ENCODE peak calls at places on chromosomes 7 and 10, in five cellular contexts. One of them, this sample, is unnamed.
A peak's percentile ranks its signal among the peaks of the same experiment; 100 is the strongest.

GRCh38 chr7:33233659-33234058 is 104.3 kb downstream of the BBS9 start:
- DNase-seq in lower lobe of right lung: no peak
- DNase-seq in Karpas-422: no peak
- DNase-seq in body of pancreas: no peak
- DNase-seq in breast epithelium: no peak
- DNase-seq in this sample: no peak

GRCh38 chr10:116691544-116692126 is 50.7 kb downstream of the HSPA12A start:
- DNase-seq in lower lobe of right lung: no peak
- DNase-seq in Karpas-422: no peak
- DNase-seq in body of pancreas: peak; percentile 21
- DNase-seq in breast epithelium: no peak
- DNase-seq in this sample: peak; percentile 50

GRCh38 chr7:66921918-66922486 is 977 bp downstream of the TMEM248 start:
- DNase-seq in lower lobe of right lung: no peak
- DNase-seq in Karpas-422: peak; percentile 77
- DNase-seq in body of pancreas: peak; percentile 6
- DNase-seq in breast epithelium: no peak
- DNase-seq in this sample: no peak

GRCh38 chr7:125878235-125878928 is 948.8 kb upstream of the POT1 start:
- DNase-seq in lower lobe of right lung: no peak
- DNase-seq in Karpas-422: no peak
- DNase-seq in body of pancreas: no peak
- DNase-seq in breast epithelium: no peak
- DNase-seq in this sample: no peak

GRCh38 chr10:80460399-80461207 is 6.5 kb downstream of the TSPAN14 start:
- DNase-seq in lower lobe of right lung: peak; percentile 82
- DNase-seq in Karpas-422: no peak
- DNase-seq in body of pancreas: peak; percentile 96
- DNase-seq in breast epithelium: peak; percentile 96
- DNase-seq in this sample: peak; percentile 51

GRCh38 chr10:131810036-131810804 is 90.6 kb upstream of the PPP2R2D start:
- DNase-seq in lower lobe of right lung: peak; percentile 32
- DNase-seq in Karpas-422: no peak
- DNase-seq in body of pancreas: no peak
- DNase-seq in breast epithelium: no peak
- DNase-seq in this sample: no peak

GRCh38 chr7:133344275-133344674 is 91.4 kb downstream of the EXOC4 start:
- DNase-seq in lower lobe of right lung: no peak
- DNase-seq in Karpas-422: peak; percentile 60
- DNase-seq in body of pancreas: no peak
- DNase-seq in breast epithelium: no peak
- DNase-seq in this sample: no peak

GRCh38 chr10:11154333-11154732 is 136.7 kb downstream of the CELF2 start:
- DNase-seq in lower lobe of right lung: no peak
- DNase-seq in Karpas-422: no peak
- DNase-seq in body of pancreas: no peak
- DNase-seq in breast epithelium: no peak
- DNase-seq in this sample: no peak

GRCh38 chr7:130356760-130357611 is 12.4 kb downstream of the CPA5 start:
- DNase-seq in lower lobe of right lung: no peak
- DNase-seq in Karpas-422: no peak
- DNase-seq in body of pancreas: peak; percentile 60
- DNase-seq in breast epithelium: peak; percentile 93
- DNase-seq in this sample: no peak

GRCh38 chr10:72084094-72084459 is 4.3 kb downstream of the SPOCK2 start:
- DNase-seq in lower lobe of right lung: no peak
- DNase-seq in Karpas-422: no peak
- DNase-seq in body of pancreas: no peak
- DNase-seq in breast epithelium: no peak
- DNase-seq in this sample: no peak

GRCh38 chr7:155846936-155847335 is 34.7 kb upstream of the SHH start:
- DNase-seq in lower lobe of right lung: no peak
- DNase-seq in Karpas-422: no peak
- DNase-seq in body of pancreas: no peak
- DNase-seq in breast epithelium: no peak
- DNase-seq in this sample: no peak

DNA sequence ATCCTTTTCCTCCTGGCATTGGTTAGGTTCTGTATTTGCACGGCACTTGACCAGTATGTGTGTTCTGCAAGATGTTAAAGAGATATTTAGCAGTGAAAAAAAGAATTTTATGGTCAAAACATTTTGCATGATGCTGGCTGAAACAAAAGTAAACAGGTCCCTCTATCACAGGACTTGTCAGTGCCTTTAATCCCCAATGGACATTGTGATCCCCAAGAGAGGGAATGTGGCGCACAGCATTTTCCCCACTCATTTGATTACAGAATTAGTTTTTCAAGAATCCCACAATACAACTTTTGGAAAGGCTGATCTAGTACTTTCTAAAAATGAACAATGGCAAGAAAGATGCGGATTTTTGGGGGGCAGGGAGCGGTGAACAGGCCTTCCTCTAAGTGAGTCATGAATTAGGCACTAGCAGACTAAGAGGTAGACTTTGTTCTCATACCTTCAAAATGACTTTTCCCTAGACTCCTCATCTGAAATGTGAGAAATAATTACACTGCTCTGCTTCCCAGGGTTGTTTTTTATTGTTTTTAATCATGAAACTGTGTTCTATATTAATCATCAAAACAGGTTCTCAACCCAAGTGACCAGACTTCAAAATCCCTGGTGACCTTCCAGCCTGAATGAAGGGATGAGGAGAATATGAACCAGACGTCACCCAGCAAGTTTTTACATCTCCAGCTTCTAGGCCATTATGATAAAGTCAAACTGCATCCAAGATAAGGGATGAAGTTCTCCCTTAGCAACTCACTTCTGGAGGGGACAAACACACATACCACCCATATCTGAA is 8.6 kb downstream of the FBXW4 start:
- DNase-seq in lower lobe of right lung: no peak
- DNase-seq in Karpas-422: no peak
- DNase-seq in body of pancreas: no peak
- DNase-seq in breast epithelium: no peak
- DNase-seq in this sample: no peak
- H3K4me1 ChIP-seq in lower lobe of right lung: peaks cover 47% of the 10 kb centered on the region
- H3K4me1 ChIP-seq in Karpas-422: peaks cover 14% of the 10 kb centered on the region
- H3K4me1 ChIP-seq in body of pancreas: peaks cover 33% of the 10 kb centered on the region
- H3K4me1 ChIP-seq in breast epithelium: peaks cover 14% of the 10 kb centered on the region
- H3K4me1 ChIP-seq in this sample: peaks cover 7% of the 10 kb centered on the region

DNA sequence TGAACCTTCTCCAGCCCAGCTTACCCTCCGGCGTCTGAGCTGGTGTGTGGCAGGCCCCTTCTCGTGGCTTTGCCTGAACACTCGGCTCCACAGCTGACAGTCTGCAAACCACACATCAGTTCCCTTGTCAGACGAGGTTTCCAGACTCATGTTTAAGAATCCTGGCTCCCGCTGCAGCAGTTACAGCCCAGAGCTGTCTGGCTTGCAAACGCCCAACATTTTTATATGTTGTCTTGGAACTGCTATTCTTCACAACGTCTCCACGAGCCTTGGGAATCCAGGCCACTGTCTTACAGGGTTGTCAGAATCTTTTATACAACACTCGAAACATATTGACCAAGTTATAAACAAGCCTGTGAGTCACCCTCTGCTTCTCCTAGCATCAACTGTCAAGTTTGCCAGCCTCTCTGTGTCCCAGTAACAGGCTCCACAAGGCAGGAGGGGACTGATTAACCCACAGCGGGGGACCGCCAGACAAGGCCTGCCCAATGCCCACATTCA is 68.1 kb downstream of the TNS3 start:
- DNase-seq in lower lobe of right lung: no peak
- DNase-seq in Karpas-422: no peak
- DNase-seq in body of pancreas: peak; percentile 36
- DNase-seq in breast epithelium: no peak
- DNase-seq in this sample: no peak
- H3K36me3 ChIP-seq in lower lobe of right lung: peaks cover 7% of the 10 kb centered on the region
- H3K36me3 ChIP-seq in Karpas-422: peaks cover 24% of the 10 kb centered on the region
- H3K36me3 ChIP-seq in body of pancreas: no peaks in the 10 kb centered on the region
- H3K36me3 ChIP-seq in breast epithelium: no peaks in the 10 kb centered on the region
- H3K36me3 ChIP-seq in this sample: no peaks in the 10 kb centered on the region

GRCh38 chr7:2980406-2981102 is 63.1 kb downstream of the CARD11 start:
- DNase-seq in lower lobe of right lung: no peak
- DNase-seq in Karpas-422: peak; percentile 59
- DNase-seq in body of pancreas: peak; percentile 34
- DNase-seq in breast epithelium: no peak
- DNase-seq in this sample: peak; percentile 19

GRCh38 chr7:2979276-2979675 is 64.4 kb downstream of the CARD11 start:
- DNase-seq in lower lobe of right lung: no peak
- DNase-seq in Karpas-422: peak; percentile 82
- DNase-seq in body of pancreas: no peak
- DNase-seq in breast epithelium: no peak
- DNase-seq in this sample: no peak

GRCh38 chr7:2978403-2978802 is 65.3 kb downstream of the CARD11 start:
- DNase-seq in lower lobe of right lung: peak; percentile 83
- DNase-seq in Karpas-422: peak; percentile 80
- DNase-seq in body of pancreas: peak; percentile 73
- DNase-seq in breast epithelium: peak; percentile 27
- DNase-seq in this sample: peak; percentile 34

GRCh38 chr7:2981103-2981480 is 62.6 kb downstream of the CARD11 start:
- DNase-seq in lower lobe of right lung: no peak
- DNase-seq in Karpas-422: no peak
- DNase-seq in body of pancreas: no peak
- DNase-seq in breast epithelium: no peak
- DNase-seq in this sample: no peak

DNA sequence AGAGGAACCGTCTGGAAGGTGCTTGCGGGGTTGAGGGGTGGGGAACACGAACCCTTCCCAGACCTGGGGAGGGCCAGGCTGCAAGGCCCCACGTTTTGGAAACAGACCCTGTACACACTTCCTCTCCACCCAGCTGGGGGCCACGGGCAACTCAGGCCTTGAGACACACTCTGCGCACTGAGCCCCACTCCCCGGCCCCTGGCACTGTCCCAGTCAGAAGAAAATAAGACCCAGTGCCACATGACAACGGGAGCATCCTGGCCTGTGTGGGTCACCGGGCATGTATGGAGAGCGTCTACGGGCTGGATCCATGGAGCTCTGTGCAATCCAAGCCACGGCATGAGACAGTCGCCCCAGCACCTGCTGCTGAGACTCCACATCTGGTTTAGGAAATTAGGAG is 63.7 kb downstream of the CARD11 start:
- DNase-seq in lower lobe of right lung: no peak
- DNase-seq in Karpas-422: no peak
- DNase-seq in body of pancreas: no peak
- DNase-seq in breast epithelium: no peak
- DNase-seq in this sample: no peak
- H3K4me3 ChIP-seq in lower lobe of right lung: no peak overlapping the region
- H3K4me3 ChIP-seq in Karpas-422: peak overlapping the region; percentile 65
- H3K4me3 ChIP-seq in body of pancreas: no peak overlapping the region
- H3K4me3 ChIP-seq in breast epithelium: no peak overlapping the region
- H3K4me3 ChIP-seq in this sample: no peak overlapping the region

GRCh38 chr10:128326251-128326650 is 200.0 kb upstream of the MKI67 start:
- DNase-seq in lower lobe of right lung: no peak
- DNase-seq in Karpas-422: no peak
- DNase-seq in body of pancreas: no peak
- DNase-seq in breast epithelium: no peak
- DNase-seq in this sample: no peak

GRCh38 chr10:128324058-128324457 is 197.8 kb upstream of the MKI67 start:
- DNase-seq in lower lobe of right lung: no peak
- DNase-seq in Karpas-422: peak; percentile 52
- DNase-seq in body of pancreas: no peak
- DNase-seq in breast epithelium: no peak
- DNase-seq in this sample: peak; percentile 34

GRCh38 chr10:128322950-128323349 is 196.7 kb upstream of the MKI67 start:
- DNase-seq in lower lobe of right lung: no peak
- DNase-seq in Karpas-422: no peak
- DNase-seq in body of pancreas: no peak
- DNase-seq in breast epithelium: no peak
- DNase-seq in this sample: no peak

GRCh38 chr10:128325788-128326187 is 199.6 kb upstream of the MKI67 start:
- DNase-seq in lower lobe of right lung: no peak
- DNase-seq in Karpas-422: no peak
- DNase-seq in body of pancreas: no peak
- DNase-seq in breast epithelium: no peak
- DNase-seq in this sample: no peak

GRCh38 chr10:128324468-128324867 is 198.2 kb upstream of the MKI67 start:
- DNase-seq in lower lobe of right lung: no peak
- DNase-seq in Karpas-422: no peak
- DNase-seq in body of pancreas: no peak
- DNase-seq in breast epithelium: no peak
- DNase-seq in this sample: no peak
- H3K4me1 ChIP-seq in lower lobe of right lung: no peaks in the 10 kb centered on the region
- H3K4me1 ChIP-seq in Karpas-422: no peaks in the 10 kb centered on the region
- H3K4me1 ChIP-seq in body of pancreas: no peaks in the 10 kb centered on the region
- H3K4me1 ChIP-seq in breast epithelium: no peaks in the 10 kb centered on the region
- H3K4me1 ChIP-seq in this sample: no peaks in the 10 kb centered on the region

DNA sequence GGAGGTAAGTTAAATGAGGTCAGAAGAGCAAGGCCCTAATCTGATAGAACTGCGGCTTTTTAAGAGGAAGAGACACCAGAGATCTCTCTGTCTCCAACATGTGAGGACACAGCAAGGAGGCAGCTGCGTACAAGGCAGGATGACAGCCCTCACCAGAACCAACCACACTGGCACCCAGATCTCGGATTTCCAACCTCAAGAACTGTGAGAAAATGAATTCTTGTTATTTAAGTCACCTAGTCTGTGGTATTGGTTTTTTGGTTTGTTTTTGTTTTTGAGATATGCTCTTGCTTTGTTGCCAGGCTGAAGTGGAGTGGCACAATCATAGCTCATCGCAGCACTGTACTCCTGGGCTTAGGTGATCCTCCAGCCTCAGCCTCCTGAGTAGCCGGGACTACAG is 127.2 kb downstream of the DLG5 start:
- DNase-seq in lower lobe of right lung: peak; percentile 7
- DNase-seq in Karpas-422: no peak
- DNase-seq in body of pancreas: no peak
- DNase-seq in breast epithelium: no peak
- DNase-seq in this sample: no peak
- H3K36me3 ChIP-seq in lower lobe of right lung: peaks cover 86% of the 10 kb centered on the region
- H3K36me3 ChIP-seq in Karpas-422: no peaks in the 10 kb centered on the region
- H3K36me3 ChIP-seq in body of pancreas: no peaks in the 10 kb centered on the region
- H3K36me3 ChIP-seq in breast epithelium: peaks cover 4% of the 10 kb centered on the region
- H3K36me3 ChIP-seq in this sample: no peaks in the 10 kb centered on the region

GRCh38 chr10:121681171-121681752 is 83.0 kb upstream of the FGFR2 start:
- DNase-seq in lower lobe of right lung: no peak
- DNase-seq in Karpas-422: no peak
- DNase-seq in body of pancreas: no peak
- DNase-seq in breast epithelium: no peak
- DNase-seq in this sample: no peak
- H3K4me3 ChIP-seq in lower lobe of right lung: no peak overlapping the region
- H3K4me3 ChIP-seq in Karpas-422: no peak overlapping the region
- H3K4me3 ChIP-seq in body of pancreas: no peak overlapping the region
- H3K4me3 ChIP-seq in breast epithelium: no peak overlapping the region
- H3K4me3 ChIP-seq in this sample: no peak overlapping the region

This sample was measured in testis.